ENCODE peak calls at places on chromosomes 1 and 21, in four cellular contexts. One of them, this sample, is unnamed.
A peak's percentile ranks its signal among the peaks of the same experiment; 100 is the strongest.

GRCh38 chr1:96721382-96722160 is at the start of gene PTBP2:
- DNase-seq in heart left ventricle: peak; percentile 88
- DNase-seq in CD8-positive, alpha-beta memory T cell: peak; percentile 82
- DNase-seq in mammary epithelial cell: peak; percentile 71
- DNase-seq in this sample: peak; percentile 93

GRCh38 chr1:88061106-88061829 is 622.8 kb upstream of the PKN2 start:
- DNase-seq in heart left ventricle: peak; percentile 54
- DNase-seq in CD8-positive, alpha-beta memory T cell: no peak
- DNase-seq in mammary epithelial cell: peak; percentile 94
- DNase-seq in this sample: peak; percentile 84

GRCh38 chr1:21342961-21343838 is 52.9 kb upstream of the ECE1 start:
- DNase-seq in heart left ventricle: no peak
- DNase-seq in CD8-positive, alpha-beta memory T cell: peak; percentile 50
- DNase-seq in mammary epithelial cell: no peak
- DNase-seq in this sample: no peak

GRCh38 chr1:33334081-33334552 is 13.2 kb upstream of the A3GALT2 start:
- DNase-seq in heart left ventricle: peak; percentile 63
- DNase-seq in CD8-positive, alpha-beta memory T cell: no peak
- DNase-seq in mammary epithelial cell: peak; percentile 82
- DNase-seq in this sample: no peak

GRCh38 chr1:21397813-21398188 is 42.1 kb upstream of the NBPF3 start:
- DNase-seq in heart left ventricle: no peak
- DNase-seq in CD8-positive, alpha-beta memory T cell: peak; percentile 7
- DNase-seq in mammary epithelial cell: no peak
- DNase-seq in this sample: peak; percentile 73

GRCh38 chr1:217181205-217181746 is 449.6 kb downstream of the GPATCH2 start:
- DNase-seq in heart left ventricle: no peak
- DNase-seq in CD8-positive, alpha-beta memory T cell: no peak
- DNase-seq in mammary epithelial cell: no peak
- DNase-seq in this sample: no peak

GRCh38 chr1:206905295-206906164 is 8.3 kb downstream of the IL24 start:
- DNase-seq in heart left ventricle: no peak
- DNase-seq in CD8-positive, alpha-beta memory T cell: no peak
- DNase-seq in mammary epithelial cell: peak; percentile 97
- DNase-seq in this sample: no peak

GRCh38 chr1:205360166-205360565 is 3.4 kb upstream of the KLHDC8A start:
- DNase-seq in heart left ventricle: no peak
- DNase-seq in CD8-positive, alpha-beta memory T cell: no peak
- DNase-seq in mammary epithelial cell: no peak
- DNase-seq in this sample: peak; percentile 47

GRCh38 chr1:230865062-230865817 is 3.1 kb downstream of the C1orf198 start:
- DNase-seq in heart left ventricle: no peak
- DNase-seq in CD8-positive, alpha-beta memory T cell: no peak
- DNase-seq in mammary epithelial cell: no peak
- DNase-seq in this sample: no peak

GRCh38 chr1:212980123-212980800 is 29.9 kb downstream of the VASH2 start:
- DNase-seq in heart left ventricle: peak; percentile 66
- DNase-seq in CD8-positive, alpha-beta memory T cell: no peak
- DNase-seq in mammary epithelial cell: no peak
- DNase-seq in this sample: peak; percentile 75

GRCh38 chr21:18614327-18614726 is 210.7 kb upstream of the TMPRSS15 start:
- DNase-seq in heart left ventricle: no peak
- DNase-seq in CD8-positive, alpha-beta memory T cell: no peak
- DNase-seq in mammary epithelial cell: no peak
- DNase-seq in this sample: no peak

GRCh38 chr1:160400284-160400645 is at the start of gene VANGL2:
- DNase-seq in heart left ventricle: peak; percentile 87
- DNase-seq in CD8-positive, alpha-beta memory T cell: peak; percentile 25
- DNase-seq in mammary epithelial cell: peak; percentile 38
- DNase-seq in this sample: peak; percentile 96

GRCh38 chr1:86741947-86742572 is 37.7 kb downstream of the SH3GLB1 start:
- DNase-seq in heart left ventricle: peak; percentile 32
- DNase-seq in CD8-positive, alpha-beta memory T cell: peak; percentile 20
- DNase-seq in mammary epithelial cell: peak; percentile 12
- DNase-seq in this sample: no peak

GRCh38 chr1:23224721-23225648 is 7.7 kb upstream of the HTR1D start:
- DNase-seq in heart left ventricle: peak; percentile 58
- DNase-seq in CD8-positive, alpha-beta memory T cell: no peak
- DNase-seq in mammary epithelial cell: peak; percentile 84
- DNase-seq in this sample: peak; percentile 59

DNA sequence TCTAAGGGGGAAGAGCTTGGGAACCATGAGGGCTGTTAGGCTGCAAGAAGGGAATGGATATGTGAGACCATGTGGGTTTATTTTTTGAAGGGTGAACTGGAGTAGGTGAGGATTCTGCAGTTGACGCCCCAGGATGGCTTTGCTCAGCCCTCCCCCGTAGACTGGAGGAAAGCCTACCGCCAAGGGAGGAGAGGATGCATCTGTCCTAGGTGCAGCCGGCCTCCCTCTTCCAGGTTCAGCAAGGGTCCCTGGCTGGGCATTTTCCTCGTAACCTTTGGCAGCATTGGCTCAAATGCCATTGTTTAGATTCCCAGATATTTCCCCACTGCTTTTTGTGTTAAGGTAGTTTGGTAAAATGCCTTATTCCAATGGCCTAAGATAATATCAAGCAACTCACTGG is 16.6 kb downstream of the TFF3 start:
- DNase-seq in heart left ventricle: no peak
- DNase-seq in CD8-positive, alpha-beta memory T cell: no peak
- DNase-seq in mammary epithelial cell: no peak
- DNase-seq in this sample: no peak
- H3K27ac ChIP-seq in heart left ventricle: no peak overlapping the region
- H3K27ac ChIP-seq in CD8-positive, alpha-beta memory T cell: no peak overlapping the region
- H3K27ac ChIP-seq in mammary epithelial cell: no peak overlapping the region
- H3K27ac ChIP-seq in this sample: no peak overlapping the region

DNA sequence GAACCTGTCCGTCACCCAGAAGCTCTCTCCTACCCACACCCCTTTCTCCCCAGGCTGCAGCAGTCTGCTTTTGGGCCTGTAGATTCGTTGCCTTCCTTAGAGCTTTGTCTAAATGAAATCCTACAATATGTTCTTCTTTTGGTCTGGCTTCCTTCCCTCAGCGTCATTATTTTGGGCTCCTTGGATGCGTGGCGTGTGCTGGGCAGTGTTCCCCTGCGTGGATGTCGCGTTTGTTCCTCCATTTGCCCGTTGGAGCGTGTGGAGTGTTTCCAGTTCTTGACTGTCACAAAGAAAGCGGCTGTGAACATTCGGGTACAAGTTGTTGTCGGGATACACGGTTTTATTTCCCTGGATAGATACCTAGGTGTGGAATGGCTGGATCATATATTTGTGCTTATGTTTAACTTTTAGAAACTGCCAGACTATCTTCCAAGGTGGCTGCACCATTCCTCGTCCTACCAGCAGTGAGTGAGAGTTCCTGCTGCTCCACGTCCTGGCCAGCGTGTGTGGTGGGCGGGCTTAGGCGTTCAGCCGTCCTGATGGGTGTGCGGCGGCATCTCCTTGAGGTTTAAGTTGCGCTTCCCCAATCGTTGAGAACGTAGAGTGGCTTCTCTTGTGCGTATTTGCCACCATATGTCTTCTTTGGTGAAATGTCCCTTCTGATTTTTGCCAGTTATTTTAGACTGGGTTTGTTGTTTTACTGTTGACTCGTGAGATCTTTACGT is 31.7 kb downstream of the SKI start:
- DNase-seq in heart left ventricle: peak; percentile 26
- DNase-seq in CD8-positive, alpha-beta memory T cell: no peak
- DNase-seq in mammary epithelial cell: no peak
- DNase-seq in this sample: no peak
- H3K4me1 ChIP-seq in heart left ventricle: peaks cover 42% of the 10 kb centered on the region
- H3K4me1 ChIP-seq in CD8-positive, alpha-beta memory T cell: peaks cover 57% of the 10 kb centered on the region
- H3K4me1 ChIP-seq in mammary epithelial cell: peaks cover 12% of the 10 kb centered on the region
- H3K4me1 ChIP-seq in this sample: no peaks in the 10 kb centered on the region

GRCh38 chr1:186845581-186846210 is 16.9 kb downstream of the PLA2G4A start:
- DNase-seq in heart left ventricle: no peak
- DNase-seq in CD8-positive, alpha-beta memory T cell: no peak
- DNase-seq in mammary epithelial cell: no peak
- DNase-seq in this sample: no peak
- H3K27ac ChIP-seq in heart left ventricle: no peak overlapping the region
- H3K27ac ChIP-seq in CD8-positive, alpha-beta memory T cell: no peak overlapping the region
- H3K27ac ChIP-seq in mammary epithelial cell: no peak overlapping the region
- H3K27ac ChIP-seq in this sample: no peak overlapping the region

GRCh38 chr1:98487620-98488019 is 173.9 kb upstream of the SNX7 start:
- DNase-seq in heart left ventricle: no peak
- DNase-seq in CD8-positive, alpha-beta memory T cell: no peak
- DNase-seq in mammary epithelial cell: no peak
- DNase-seq in this sample: no peak

GRCh38 chr1:98493469-98493868 is 168.1 kb upstream of the SNX7 start:
- DNase-seq in heart left ventricle: no peak
- DNase-seq in CD8-positive, alpha-beta memory T cell: no peak
- DNase-seq in mammary epithelial cell: no peak
- DNase-seq in this sample: no peak

DNA sequence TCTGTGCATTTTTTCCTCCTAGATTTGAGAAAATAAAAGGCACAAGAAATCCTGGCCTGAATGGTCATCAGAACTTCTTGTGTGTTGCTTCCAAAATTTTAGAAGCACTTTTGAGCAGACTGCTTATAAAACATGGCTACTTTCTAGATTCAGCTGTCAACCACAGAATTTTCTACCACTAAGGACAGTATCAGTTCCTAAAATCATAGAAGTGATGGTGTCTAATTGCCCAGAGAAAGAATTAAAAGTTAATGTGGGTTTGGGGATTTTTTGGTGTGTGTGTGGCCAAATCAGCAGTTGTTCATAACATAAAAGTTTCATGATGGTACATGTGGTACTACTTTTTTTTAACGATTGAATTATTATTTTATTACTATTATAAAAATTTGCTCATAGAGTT is 171.4 kb upstream of the SNX7 start:
- DNase-seq in heart left ventricle: no peak
- DNase-seq in CD8-positive, alpha-beta memory T cell: no peak
- DNase-seq in mammary epithelial cell: no peak
- DNase-seq in this sample: no peak
- H3K4me1 ChIP-seq in heart left ventricle: no peaks in the 10 kb centered on the region
- H3K4me1 ChIP-seq in CD8-positive, alpha-beta memory T cell: no peaks in the 10 kb centered on the region
- H3K4me1 ChIP-seq in mammary epithelial cell: no peaks in the 10 kb centered on the region
- H3K4me1 ChIP-seq in this sample: no peaks in the 10 kb centered on the region

GRCh38 chr1:113683384-113684152 is 75.7 kb downstream of the PHTF1 start:
- DNase-seq in heart left ventricle: no peak
- DNase-seq in CD8-positive, alpha-beta memory T cell: no peak
- DNase-seq in mammary epithelial cell: no peak
- DNase-seq in this sample: no peak
- H3K27ac ChIP-seq in heart left ventricle: peak overlapping the region; percentile 59
- H3K27ac ChIP-seq in CD8-positive, alpha-beta memory T cell: no peak overlapping the region
- H3K27ac ChIP-seq in mammary epithelial cell: no peak overlapping the region
- H3K27ac ChIP-seq in this sample: no peak overlapping the region

GRCh38 chr1:198161718-198162090 is 4.9 kb downstream of the NEK7 start:
- DNase-seq in heart left ventricle: no peak
- DNase-seq in CD8-positive, alpha-beta memory T cell: no peak
- DNase-seq in mammary epithelial cell: no peak
- DNase-seq in this sample: no peak
- H3K4me1 ChIP-seq in heart left ventricle: peaks cover 47% of the 10 kb centered on the region
- H3K4me1 ChIP-seq in CD8-positive, alpha-beta memory T cell: peaks cover 71% of the 10 kb centered on the region
- H3K4me1 ChIP-seq in mammary epithelial cell: peaks cover 18% of the 10 kb centered on the region
- H3K4me1 ChIP-seq in this sample: peaks cover 15% of the 10 kb centered on the region

GRCh38 chr1:167431261-167431908 is 86.9 kb downstream of the CD247 start:
- DNase-seq in heart left ventricle: no peak
- DNase-seq in CD8-positive, alpha-beta memory T cell: no peak
- DNase-seq in mammary epithelial cell: no peak
- DNase-seq in this sample: no peak
- H3K27ac ChIP-seq in heart left ventricle: no peak overlapping the region
- H3K27ac ChIP-seq in CD8-positive, alpha-beta memory T cell: no peak overlapping the region
- H3K27ac ChIP-seq in mammary epithelial cell: no peak overlapping the region
- H3K27ac ChIP-seq in this sample: no peak overlapping the region

DNA sequence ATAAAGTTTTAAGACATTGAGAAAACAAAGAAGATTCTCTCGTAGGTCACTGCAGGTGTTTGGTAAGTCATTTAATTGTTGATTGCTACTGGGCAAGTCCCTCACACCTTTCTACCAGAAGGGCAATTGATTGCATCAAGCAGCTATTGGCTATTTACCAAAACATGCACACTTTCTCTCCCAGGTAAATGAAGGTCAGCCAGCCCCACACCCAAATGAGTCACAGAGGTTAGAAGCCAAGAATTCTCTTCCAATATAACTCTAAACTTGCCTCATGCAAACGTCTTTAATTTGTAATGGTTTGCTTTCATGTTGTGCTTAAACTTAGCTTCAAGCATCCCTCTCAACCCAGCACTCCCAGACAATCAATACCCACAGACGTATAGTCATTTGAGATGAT is 475.3 kb upstream of the ADGRL2 start:
- DNase-seq in heart left ventricle: no peak
- DNase-seq in CD8-positive, alpha-beta memory T cell: no peak
- DNase-seq in mammary epithelial cell: peak; percentile 21
- DNase-seq in this sample: no peak
- H3K4me1 ChIP-seq in heart left ventricle: no peaks in the 10 kb centered on the region
- H3K4me1 ChIP-seq in CD8-positive, alpha-beta memory T cell: no peaks in the 10 kb centered on the region
- H3K4me1 ChIP-seq in mammary epithelial cell: peaks cover 6% of the 10 kb centered on the region
- H3K4me1 ChIP-seq in this sample: no peaks in the 10 kb centered on the region

GRCh38 chr1:28983509-28984310 is 69.3 kb downstream of the EPB41 start:
- DNase-seq in heart left ventricle: peak; percentile 78
- DNase-seq in CD8-positive, alpha-beta memory T cell: no peak
- DNase-seq in mammary epithelial cell: no peak
- DNase-seq in this sample: peak; percentile 78
- H3K27ac ChIP-seq in heart left ventricle: peak overlapping the region; percentile 67
- H3K27ac ChIP-seq in CD8-positive, alpha-beta memory T cell: no peak overlapping the region
- H3K27ac ChIP-seq in mammary epithelial cell: no peak overlapping the region
- H3K27ac ChIP-seq in this sample: no peak overlapping the region